ENCODE peak calls at places on chromosomes 11 and 22, in ten cellular contexts. W is gastrocnemius medialis, S is body of pancreas, X is Caco-2, R is OCI-LY7, J is GM23248, K is sigmoid colon, V is left ventricle myocardium inferior, F is fibroblast of lung, P is upper lobe of right lung. G is an unnamed sample. For H3K9me3, the result is how much of the 10 kb centered on the place peaks cover.

GRCh38 chr11:35352107-35352888 is 67.1 kb downstream of the SLC1A2 start:
- DNase-seq in X (no peak), R (no peak), V (peak), S (peak), P (no peak), W (peak), F (peak), K (no peak), J (peak), G (no peak)

GRCh38 chr22:19554834-19555404 is 30.7 kb upstream of the CLDN5 start:
- DNase-seq in V (no peak), J (peak), X (peak), P (no peak), K (peak), S (no peak), R (no peak), F (peak), W (no peak), G (no peak)

GRCh38 chr11:69320326-69320725 is 26.4 kb downstream of the MYEOV start:
- DNase-seq in W (no peak), F (no peak), R (no peak), V (no peak), P (peak), K (peak), J (no peak), S (peak), X (no peak), G (no peak)

GRCh38 chr11:94932503-94932902 is 40.9 kb downstream of the CWC15 start:
- DNase-seq in S (no peak), P (no peak), R (no peak), J (peak), W (no peak), V (no peak), F (no peak), X (no peak), K (no peak), G (no peak)

GRCh38 chr11:57288771-57289579 is 35.8 kb downstream of the TNKS1BP1 start:
- DNase-seq in R (no peak), X (peak), V (no peak), J (peak), F (peak), S (no peak), W (no peak), K (no peak), P (no peak), G (no peak)

GRCh38 chr11:1194231-1194976 is 28.5 kb upstream of the MUC5B start:
- DNase-seq in V (peak), S (no peak), F (no peak), K (peak), P (peak), R (no peak), J (no peak), W (no peak), X (no peak), G (peak)

GRCh38 chr11:112453601-112454577 is 193.2 kb upstream of the PLET1 start:
- DNase-seq in R (peak), X (peak), J (peak), K (no peak), P (peak), W (peak), F (peak), S (peak), V (no peak), G (no peak)

GRCh38 chr22:38786631-38787030 is 7.3 kb downstream of the DNAL4 start:
- DNase-seq in K (no peak), X (no peak), J (no peak), P (no peak), R (no peak), F (no peak), W (no peak), V (no peak), S (no peak), G (no peak)

GRCh38 chr22:33829549-33830280 is 90.6 kb downstream of the LARGE1 start:
- DNase-seq in J (no peak), P (no peak), X (no peak), R (peak), W (no peak), K (no peak), S (no peak), F (no peak), V (no peak), G (no peak)

GRCh38 chr22:37601540-37602442 is 6.8 kb upstream of the GGA1 start:
- DNase-seq in R (peak), S (peak), F (peak), W (no peak), P (no peak), V (no peak), K (no peak), J (peak), X (peak), G (peak)

GRCh38 chr11:8338138-8338537 is 74.5 kb upstream of the LMO1 start:
- DNase-seq in P (peak), R (peak), V (peak), S (peak), K (no peak), W (no peak), F (peak), J (peak), X (peak), G (no peak)

GRCh38 chr11:63518548-63518947 is 12.7 kb downstream of the LGALS12 start:
- DNase-seq in X (no peak), F (peak), V (no peak), K (no peak), J (peak), R (no peak), P (no peak), S (no peak), W (no peak), G (no peak)

GRCh38 chr11:118912742-118913410 is 12.8 kb downstream of the BCL9L start:
- DNase-seq in P (no peak), X (peak), F (no peak), J (peak), K (no peak), V (no peak), W (no peak), R (no peak), S (peak), G (peak)

GRCh38 chr11:85682330-85683305 is 3.4 kb downstream of the CCDC89 start:
- DNase-seq in P (peak), S (peak), W (peak), X (no peak), K (peak), J (peak), R (no peak), F (peak), V (peak), G (peak)

GRCh38 chr22:17629167-17629489 is 579 bp upstream of the ATP6V1E1 start:
- DNase-seq in J (peak), F (no peak), V (no peak), X (no peak), R (no peak), S (no peak), K (no peak), W (no peak), P (no peak), G (no peak)

DNA sequence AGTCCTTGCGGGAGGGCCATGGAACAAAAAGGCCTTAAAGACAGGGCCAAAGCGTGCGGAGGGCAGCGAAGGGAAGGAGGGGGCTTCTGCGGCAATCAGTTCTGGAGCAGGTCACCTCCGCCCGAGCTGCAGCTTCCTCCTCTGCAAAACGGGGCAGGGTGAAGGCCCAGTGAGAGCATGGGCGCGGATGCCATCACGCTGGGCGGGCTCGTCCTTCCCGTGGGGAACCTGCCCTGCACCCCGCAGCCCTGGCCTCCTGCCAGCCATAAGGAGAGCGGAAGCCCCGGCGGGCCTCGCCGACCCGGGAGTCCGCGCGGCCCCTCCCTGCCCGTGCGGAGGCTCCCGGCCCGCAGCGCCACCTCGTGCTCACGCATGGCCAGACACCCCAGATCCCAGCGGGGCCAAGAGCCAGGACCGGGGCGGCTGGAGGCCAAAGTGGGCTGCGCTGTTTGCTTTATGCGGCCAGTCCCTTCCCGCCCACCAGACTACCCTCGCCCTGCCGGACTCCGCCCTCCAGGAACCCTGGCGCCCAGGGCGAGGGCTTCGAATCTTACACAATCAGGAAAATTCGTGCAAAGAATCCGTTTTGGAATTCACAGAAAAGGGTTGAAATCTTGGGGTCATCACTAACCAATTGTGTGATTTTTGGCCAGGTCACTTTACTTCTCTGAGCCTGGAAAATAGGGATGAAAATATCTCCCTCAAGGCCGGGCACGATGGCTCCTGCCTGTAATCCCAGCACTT is 16.1 kb downstream of the TSKU start:
- DNase-seq in X (no peak), F (peak), R (peak), V (peak), K (peak), P (peak), S (peak), J (peak), W (peak), G (peak)
- H3K4me3 ChIP-seq in X (no peak), F (peak), R (no peak), V (peak), K (peak), P (peak), S (no peak), J (peak), W (peak), G (peak)

GRCh38 chr11:28140689-28141455 is 32.7 kb downstream of the METTL15 start:
- DNase-seq in P (no peak), J (no peak), S (no peak), R (peak), W (no peak), K (no peak), X (no peak), F (no peak), V (no peak), G (no peak)
- H3K9me3 ChIP-seq in P (under half), J (under half), S (under half), R (under half), W (under half), K (under half), X (under half), F (under half), V (under half), G (under half)

GRCh38 chr11:33015621-33016551 is at the start of gene DEPDC7:
- DNase-seq in F (peak), V (peak), J (peak), X (peak), K (peak), R (peak), S (peak), W (peak), P (peak), G (peak)
- H3K4me3 ChIP-seq in F (peak), V (peak), J (peak), X (peak), K (peak), R (peak), S (peak), W (peak), P (peak), G (peak)

GRCh38 chr22:47251911-47252310 is 489.5 kb downstream of the TBC1D22A start:
- DNase-seq in R (no peak), K (no peak), S (no peak), J (no peak), F (no peak), W (no peak), V (no peak), P (no peak), X (no peak), G (no peak)
- H3K9me3 ChIP-seq in R (under half), K (under half), S (under half), J (under half), F (under half), W (under half), V (under half), P (under half), X (under half), G (under half)

GRCh38 chr22:41398921-41399320 is 17.2 kb downstream of the TEF start:
- DNase-seq in W (no peak), R (no peak), P (no peak), V (no peak), X (no peak), F (no peak), S (no peak), K (no peak), J (no peak), G (no peak)

GRCh38 chr22:41397143-41397811 is 15.5 kb downstream of the TEF start:
- DNase-seq in K (no peak), V (no peak), X (no peak), R (no peak), J (no peak), F (no peak), P (no peak), W (no peak), S (no peak), G (no peak)

GRCh38 chr22:41403532-41404318 is 22.0 kb downstream of the TEF start:
- DNase-seq in J (peak), W (peak), P (peak), K (peak), S (peak), X (peak), F (peak), V (peak), R (peak), G (peak)

GRCh38 chr22:41405588-41405987 is 23.8 kb downstream of the TEF start:
- DNase-seq in R (no peak), W (no peak), K (no peak), X (no peak), S (no peak), J (no peak), P (no peak), V (no peak), F (no peak), G (no peak)

DNA sequence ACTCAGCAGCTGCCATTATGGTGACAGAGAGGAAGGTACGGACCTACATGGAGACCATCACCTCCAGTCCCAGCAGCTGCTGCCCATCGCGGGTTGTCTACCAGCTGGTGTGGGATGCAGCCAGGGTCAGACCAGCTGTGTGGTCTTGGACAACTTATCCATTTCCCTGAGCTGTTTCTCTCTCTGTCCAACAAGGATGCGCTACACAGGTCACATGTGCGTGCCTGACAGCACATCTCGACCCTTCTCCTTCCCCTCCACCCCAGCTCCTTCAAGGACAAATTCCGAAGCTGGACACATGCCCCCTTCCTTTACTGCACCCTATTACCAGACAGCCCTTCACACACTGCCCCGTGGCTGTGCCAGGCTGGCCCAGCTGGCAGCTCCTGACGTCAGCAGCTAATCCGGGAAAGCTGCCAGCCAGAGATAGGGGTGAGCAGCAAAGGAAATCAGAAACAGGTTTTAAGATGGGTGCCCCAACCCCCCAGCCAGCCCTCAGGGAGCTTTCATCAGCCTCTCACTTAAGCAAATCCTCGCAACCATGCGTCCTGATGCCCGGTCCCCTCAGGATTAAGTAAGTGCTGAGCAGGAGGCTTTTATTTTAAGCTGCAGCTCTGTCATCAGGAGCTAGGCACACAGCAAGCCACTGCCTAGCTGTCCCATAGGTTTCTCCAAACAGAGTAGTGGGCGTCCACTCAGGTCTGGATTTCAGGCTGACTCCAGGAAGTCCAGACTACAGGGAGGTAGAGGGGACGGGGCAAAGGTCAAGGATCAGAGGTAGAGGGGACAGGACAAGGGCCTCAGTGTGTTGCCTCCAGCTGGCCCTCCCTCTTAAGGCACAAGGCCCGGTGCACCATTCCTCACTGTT is 20.3 kb downstream of the TEF start:
- DNase-seq in S (peak), R (no peak), K (peak), P (peak), J (peak), W (peak), V (peak), X (peak), F (peak), G (peak)
- H3K4me3 ChIP-seq in S (no peak), R (no peak), K (no peak), P (no peak), J (no peak), W (no peak), V (no peak), X (no peak), F (no peak), G (no peak)

GRCh38 chr11:71135112-71135511 is 117.3 kb downstream of the SHANK2 start:
- DNase-seq in V (no peak), P (peak), R (no peak), J (no peak), W (no peak), K (no peak), F (no peak), S (no peak), X (no peak), G (no peak)

GRCh38 chr11:71138737-71139425 is 113.5 kb downstream of the SHANK2 start:
- DNase-seq in J (no peak), F (no peak), W (no peak), S (no peak), K (no peak), P (peak), R (no peak), V (no peak), X (no peak), G (no peak)

GRCh38 chr11:71137376-71137775 is 115.0 kb downstream of the SHANK2 start:
- DNase-seq in K (no peak), W (no peak), X (no peak), R (no peak), J (no peak), S (no peak), F (no peak), V (no peak), P (no peak), G (no peak)

GRCh38 chr11:71133946-71134345 is 118.4 kb downstream of the SHANK2 start:
- DNase-seq in V (no peak), W (no peak), P (peak), R (no peak), S (no peak), F (no peak), J (no peak), K (no peak), X (no peak), G (no peak)

DNA sequence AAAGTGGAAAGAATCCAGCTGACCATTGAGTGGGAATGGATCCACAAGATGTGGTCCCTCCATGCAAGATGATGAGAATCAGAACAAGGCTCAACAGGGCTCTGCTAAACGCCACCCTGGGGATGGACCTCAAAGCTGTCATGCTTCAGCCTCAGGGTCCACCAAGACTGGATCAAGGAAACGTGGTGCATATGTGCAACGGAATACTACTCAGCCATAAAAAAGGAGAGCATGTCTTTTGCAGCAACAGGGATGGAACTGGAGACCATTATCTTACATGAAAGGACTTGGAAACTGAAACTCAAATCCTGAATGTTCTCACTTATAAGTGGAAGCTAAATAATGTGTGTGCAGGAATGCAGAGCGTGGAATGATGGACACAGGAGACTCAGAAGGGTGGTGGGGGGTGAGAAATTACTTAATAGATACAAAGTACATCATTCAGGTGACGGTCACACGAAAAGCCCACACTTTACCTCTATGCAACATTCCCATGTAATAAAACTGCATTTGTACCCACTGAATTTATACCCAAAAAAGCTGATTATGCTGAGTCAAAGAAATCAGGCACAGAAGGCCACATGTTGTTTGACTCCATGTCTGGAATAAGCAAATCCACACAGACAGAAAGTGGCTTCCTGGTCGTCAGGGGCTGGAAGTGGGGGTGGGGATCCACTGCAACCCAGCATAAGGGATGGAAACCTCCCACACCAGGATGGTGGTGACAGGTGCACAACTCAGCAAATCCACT is 116.1 kb downstream of the SHANK2 start:
- DNase-seq in S (no peak), P (no peak), K (no peak), F (no peak), V (no peak), J (no peak), X (no peak), R (no peak), W (no peak), G (no peak)
- H3K9me3 ChIP-seq in S (under half), P (under half), K (under half), F (under half), V (under half), J (under half), X (under half), R (under half), W (under half), G (under half)

GRCh38 chr11:46916669-46917108 is 1.7 kb downstream of the LRP4 start:
- DNase-seq in R (no peak), W (peak), X (peak), F (peak), S (peak), V (peak), J (peak), K (peak), P (no peak), G (peak)
- H3K4me3 ChIP-seq in R (peak), W (peak), X (peak), F (peak), S (peak), V (peak), J (peak), K (peak), P (peak), G (peak)

G was measured in left lung.